ENCODE peak calls at places on chromosome 9, in five cellular contexts. One of them, this sample, is unnamed.

GRCh38 chr9:117473293-117473692 is 58.4 kb upstream of the ASTN2 start:
- DNase-seq in right lobe of liver: no peak
- DNase-seq in brain microvascular endothelial cell: no peak
- DNase-seq in lower lobe of right lung: no peak
- DNase-seq in left ventricle myocardium inferior: no peak
- DNase-seq in this sample: no peak

GRCh38 chr9:102521097-102521755 is 473.9 kb upstream of the CYLC2 start:
- DNase-seq in left ventricle myocardium inferior: no peak
- DNase-seq in brain microvascular endothelial cell: no peak
- DNase-seq in right lobe of liver: no peak
- DNase-seq in lower lobe of right lung: no peak
- DNase-seq in this sample: no peak

GRCh38 chr9:6757988-6758417 is 230 bp downstream of the KDM4C start:
- DNase-seq in right lobe of liver: no peak
- DNase-seq in lower lobe of right lung: no peak
- DNase-seq in brain microvascular endothelial cell: peak; percentile 90
- DNase-seq in left ventricle myocardium inferior: no peak
- DNase-seq in this sample: no peak

GRCh38 chr9:76667521-76667957 is 96.7 kb upstream of the PCA3 start:
- DNase-seq in left ventricle myocardium inferior: no peak
- DNase-seq in right lobe of liver: no peak
- DNase-seq in brain microvascular endothelial cell: peak; percentile 62
- DNase-seq in lower lobe of right lung: no peak
- DNase-seq in this sample: peak; percentile 65

GRCh38 chr9:82168585-82168984 is 180.0 kb downstream of the SPATA31D1 start:
- DNase-seq in right lobe of liver: no peak
- DNase-seq in lower lobe of right lung: no peak
- DNase-seq in brain microvascular endothelial cell: no peak
- DNase-seq in left ventricle myocardium inferior: no peak
- DNase-seq in this sample: no peak

GRCh38 chr9:99035313-99035712 is 69.6 kb upstream of the TGFBR1 start:
- DNase-seq in brain microvascular endothelial cell: no peak
- DNase-seq in right lobe of liver: no peak
- DNase-seq in lower lobe of right lung: no peak
- DNase-seq in left ventricle myocardium inferior: no peak
- DNase-seq in this sample: no peak

GRCh38 chr9:130912932-130913598 is 16.5 kb upstream of the QRFP start:
- DNase-seq in right lobe of liver: no peak
- DNase-seq in lower lobe of right lung: no peak
- DNase-seq in brain microvascular endothelial cell: peak; percentile 49
- DNase-seq in left ventricle myocardium inferior: no peak
- DNase-seq in this sample: peak; percentile 89

GRCh38 chr9:107638922-107639321 is 149.4 kb upstream of the KLF4 start:
- DNase-seq in brain microvascular endothelial cell: peak; percentile 63
- DNase-seq in right lobe of liver: peak; percentile 53
- DNase-seq in left ventricle myocardium inferior: peak; percentile 51
- DNase-seq in lower lobe of right lung: peak; percentile 60
- DNase-seq in this sample: peak; percentile 2

GRCh38 chr9:90343360-90343759 is 299.3 kb downstream of the DIRAS2 start:
- DNase-seq in right lobe of liver: no peak
- DNase-seq in left ventricle myocardium inferior: no peak
- DNase-seq in brain microvascular endothelial cell: no peak
- DNase-seq in lower lobe of right lung: no peak
- DNase-seq in this sample: no peak

GRCh38 chr9:100869321-100869720 is 159.2 kb upstream of the PLPPR1 start:
- DNase-seq in brain microvascular endothelial cell: no peak
- DNase-seq in left ventricle myocardium inferior: no peak
- DNase-seq in lower lobe of right lung: no peak
- DNase-seq in right lobe of liver: no peak
- DNase-seq in this sample: no peak

GRCh38 chr9:91001146-91001611 is 199.6 kb downstream of the SYK start:
- DNase-seq in lower lobe of right lung: no peak
- DNase-seq in right lobe of liver: no peak
- DNase-seq in left ventricle myocardium inferior: no peak
- DNase-seq in brain microvascular endothelial cell: no peak
- DNase-seq in this sample: peak; percentile 67

GRCh38 chr9:124209279-124209678 is 48.5 kb upstream of the NEK6 start:
- DNase-seq in brain microvascular endothelial cell: no peak
- DNase-seq in left ventricle myocardium inferior: no peak
- DNase-seq in lower lobe of right lung: no peak
- DNase-seq in right lobe of liver: peak; percentile 29
- DNase-seq in this sample: no peak

GRCh38 chr9:20650313-20650712 is 28.0 kb upstream of the MLLT3 start:
- DNase-seq in right lobe of liver: no peak
- DNase-seq in left ventricle myocardium inferior: no peak
- DNase-seq in lower lobe of right lung: no peak
- DNase-seq in brain microvascular endothelial cell: no peak
- DNase-seq in this sample: no peak

GRCh38 chr9:17063535-17064135 is 71.2 kb upstream of the CNTLN start:
- DNase-seq in left ventricle myocardium inferior: no peak
- DNase-seq in brain microvascular endothelial cell: peak; percentile 36
- DNase-seq in lower lobe of right lung: no peak
- DNase-seq in right lobe of liver: no peak
- DNase-seq in this sample: peak; percentile 41

GRCh38 chr9:98990181-98990870 is 46.6 kb downstream of the COL15A1 start:
- DNase-seq in left ventricle myocardium inferior: no peak
- DNase-seq in brain microvascular endothelial cell: no peak
- DNase-seq in lower lobe of right lung: no peak
- DNase-seq in right lobe of liver: no peak
- DNase-seq in this sample: no peak

GRCh38 chr9:419571-420156 is 205.0 kb downstream of the DOCK8 start:
- DNase-seq in brain microvascular endothelial cell: peak; percentile 12
- DNase-seq in lower lobe of right lung: no peak
- DNase-seq in right lobe of liver: no peak
- DNase-seq in left ventricle myocardium inferior: no peak
- DNase-seq in this sample: peak; percentile 62

GRCh38 chr9:125262217-125262991 is 778 bp downstream of the GAPVD1 start:
- DNase-seq in brain microvascular endothelial cell: no peak
- DNase-seq in left ventricle myocardium inferior: no peak
- DNase-seq in right lobe of liver: no peak
- DNase-seq in lower lobe of right lung: no peak
- DNase-seq in this sample: peak; percentile 15

GRCh38 chr9:18498947-18499585 is 25.1 kb downstream of the ADAMTSL1 start:
- DNase-seq in lower lobe of right lung: no peak
- DNase-seq in right lobe of liver: no peak
- DNase-seq in left ventricle myocardium inferior: no peak
- DNase-seq in brain microvascular endothelial cell: no peak
- DNase-seq in this sample: no peak

GRCh38 chr9:13717356-13718057 is 438.0 kb upstream of the MPDZ start:
- DNase-seq in left ventricle myocardium inferior: no peak
- DNase-seq in brain microvascular endothelial cell: peak; percentile 21
- DNase-seq in right lobe of liver: no peak
- DNase-seq in lower lobe of right lung: no peak
- DNase-seq in this sample: peak; percentile 7

GRCh38 chr9:115306860-115307259 is 188.9 kb upstream of the TNC start:
- DNase-seq in left ventricle myocardium inferior: no peak
- DNase-seq in lower lobe of right lung: no peak
- DNase-seq in right lobe of liver: no peak
- DNase-seq in brain microvascular endothelial cell: peak; percentile 31
- DNase-seq in this sample: no peak

GRCh38 chr9:18906656-18907395 is 126.2 kb downstream of the SAXO1 start:
- DNase-seq in brain microvascular endothelial cell: peak; percentile 63
- DNase-seq in right lobe of liver: no peak
- DNase-seq in lower lobe of right lung: no peak
- DNase-seq in left ventricle myocardium inferior: no peak
- DNase-seq in this sample: peak; percentile 35

GRCh38 chr9:4862506-4863250 is 69.9 kb downstream of the RCL1 start:
- DNase-seq in brain microvascular endothelial cell: no peak
- DNase-seq in left ventricle myocardium inferior: no peak
- DNase-seq in lower lobe of right lung: no peak
- DNase-seq in right lobe of liver: no peak
- DNase-seq in this sample: no peak

GRCh38 chr9:73132034-73132776 is 19.5 kb upstream of the ANXA1 start:
- DNase-seq in left ventricle myocardium inferior: peak; percentile 58
- DNase-seq in lower lobe of right lung: peak; percentile 80
- DNase-seq in right lobe of liver: peak; percentile 58
- DNase-seq in brain microvascular endothelial cell: peak; percentile 89
- DNase-seq in this sample: peak; percentile 94

GRCh38 chr9:35575478-35575877 is 29.6 kb upstream of the TESK1 start:
- DNase-seq in brain microvascular endothelial cell: no peak
- DNase-seq in lower lobe of right lung: no peak
- DNase-seq in left ventricle myocardium inferior: no peak
- DNase-seq in right lobe of liver: no peak
- DNase-seq in this sample: no peak

GRCh38 chr9:6711403-6711802 is 46.4 kb upstream of the KDM4C start:
- DNase-seq in left ventricle myocardium inferior: no peak
- DNase-seq in brain microvascular endothelial cell: no peak
- DNase-seq in lower lobe of right lung: no peak
- DNase-seq in right lobe of liver: no peak
- DNase-seq in this sample: peak; percentile 28

GRCh38 chr9:95005276-95006141 is 279.0 kb downstream of the AOPEP start:
- DNase-seq in brain microvascular endothelial cell: no peak
- DNase-seq in left ventricle myocardium inferior: no peak
- DNase-seq in right lobe of liver: no peak
- DNase-seq in lower lobe of right lung: no peak
- DNase-seq in this sample: no peak

GRCh38 chr9:21778300-21778699 is 24.1 kb upstream of the MTAP start:
- DNase-seq in lower lobe of right lung: no peak
- DNase-seq in left ventricle myocardium inferior: no peak
- DNase-seq in right lobe of liver: no peak
- DNase-seq in brain microvascular endothelial cell: no peak
- DNase-seq in this sample: peak; percentile 56

GRCh38 chr9:132163876-132164603 is 2.2 kb downstream of the NTNG2 start:
- DNase-seq in lower lobe of right lung: no peak
- DNase-seq in right lobe of liver: no peak
- DNase-seq in left ventricle myocardium inferior: no peak
- DNase-seq in brain microvascular endothelial cell: no peak
- DNase-seq in this sample: no peak

GRCh38 chr9:99889120-99889519 is 17.3 kb upstream of the STX17 start:
- DNase-seq in left ventricle myocardium inferior: no peak
- DNase-seq in lower lobe of right lung: no peak
- DNase-seq in right lobe of liver: no peak
- DNase-seq in brain microvascular endothelial cell: no peak
- DNase-seq in this sample: no peak

GRCh38 chr9:105341784-105342183 is 97.3 kb downstream of the SLC44A1 start:
- DNase-seq in left ventricle myocardium inferior: no peak
- DNase-seq in right lobe of liver: no peak
- DNase-seq in brain microvascular endothelial cell: no peak
- DNase-seq in lower lobe of right lung: no peak
- DNase-seq in this sample: no peak

GRCh38 chr9:98118640-98119601 is at the start of gene TRIM14:
- DNase-seq in brain microvascular endothelial cell: peak; percentile 9
- DNase-seq in lower lobe of right lung: peak; percentile 91
- DNase-seq in right lobe of liver: peak; percentile 83
- DNase-seq in left ventricle myocardium inferior: peak; percentile 54
- DNase-seq in this sample: peak; percentile 49

GRCh38 chr9:136685792-136686533 is 1.3 kb downstream of the AGPAT2 start:
- DNase-seq in left ventricle myocardium inferior: peak; percentile 27
- DNase-seq in lower lobe of right lung: no peak
- DNase-seq in brain microvascular endothelial cell: no peak
- DNase-seq in right lobe of liver: no peak
- DNase-seq in this sample: no peak

GRCh38 chr9:132141364-132141947 is 20.4 kb upstream of the NTNG2 start:
- DNase-seq in right lobe of liver: no peak
- DNase-seq in lower lobe of right lung: no peak
- DNase-seq in left ventricle myocardium inferior: no peak
- DNase-seq in brain microvascular endothelial cell: no peak
- DNase-seq in this sample: no peak

GRCh38 chr9:98826716-98827115 is 19.2 kb downstream of the GALNT12 start:
- DNase-seq in brain microvascular endothelial cell: no peak
- DNase-seq in right lobe of liver: no peak
- DNase-seq in left ventricle myocardium inferior: no peak
- DNase-seq in lower lobe of right lung: no peak
- DNase-seq in this sample: no peak

GRCh38 chr9:104780796-104781395 is 17.0 kb downstream of the NIPSNAP3B start:
- DNase-seq in brain microvascular endothelial cell: no peak
- DNase-seq in right lobe of liver: no peak
- DNase-seq in lower lobe of right lung: no peak
- DNase-seq in left ventricle myocardium inferior: no peak
- DNase-seq in this sample: peak; percentile 32

GRCh38 chr9:134061019-134061687 is 6.7 kb downstream of the BRD3 start:
- DNase-seq in right lobe of liver: peak; percentile 36
- DNase-seq in left ventricle myocardium inferior: no peak
- DNase-seq in lower lobe of right lung: no peak
- DNase-seq in brain microvascular endothelial cell: no peak
- DNase-seq in this sample: no peak

GRCh38 chr9:134060546-134060945 is 7.3 kb downstream of the BRD3 start:
- DNase-seq in right lobe of liver: peak; percentile 35
- DNase-seq in brain microvascular endothelial cell: no peak
- DNase-seq in lower lobe of right lung: no peak
- DNase-seq in left ventricle myocardium inferior: no peak
- DNase-seq in this sample: no peak

GRCh38 chr9:134058716-134059115 is 9.1 kb downstream of the BRD3 start:
- DNase-seq in right lobe of liver: peak; percentile 59
- DNase-seq in lower lobe of right lung: no peak
- DNase-seq in left ventricle myocardium inferior: no peak
- DNase-seq in brain microvascular endothelial cell: no peak
- DNase-seq in this sample: peak; percentile 57

GRCh38 chr9:134059188-134059641 is 8.6 kb downstream of the BRD3 start:
- DNase-seq in left ventricle myocardium inferior: no peak
- DNase-seq in right lobe of liver: peak; percentile 47
- DNase-seq in lower lobe of right lung: no peak
- DNase-seq in brain microvascular endothelial cell: no peak
- DNase-seq in this sample: no peak

GRCh38 chr9:134059661-134060395 is 8.0 kb downstream of the BRD3 start:
- DNase-seq in lower lobe of right lung: peak; percentile 76
- DNase-seq in left ventricle myocardium inferior: peak; percentile 19
- DNase-seq in brain microvascular endothelial cell: no peak
- DNase-seq in right lobe of liver: peak; percentile 45
- DNase-seq in this sample: no peak
- TF ChIP-seq CTCF in lower lobe of right lung: no peak
- TF ChIP-seq CTCF in left ventricle myocardium inferior: no peak
- TF ChIP-seq CTCF in brain microvascular endothelial cell: peak; percentile 43
- TF ChIP-seq CTCF in right lobe of liver: no peak
- TF ChIP-seq CTCF in this sample: no peak

DNA sequence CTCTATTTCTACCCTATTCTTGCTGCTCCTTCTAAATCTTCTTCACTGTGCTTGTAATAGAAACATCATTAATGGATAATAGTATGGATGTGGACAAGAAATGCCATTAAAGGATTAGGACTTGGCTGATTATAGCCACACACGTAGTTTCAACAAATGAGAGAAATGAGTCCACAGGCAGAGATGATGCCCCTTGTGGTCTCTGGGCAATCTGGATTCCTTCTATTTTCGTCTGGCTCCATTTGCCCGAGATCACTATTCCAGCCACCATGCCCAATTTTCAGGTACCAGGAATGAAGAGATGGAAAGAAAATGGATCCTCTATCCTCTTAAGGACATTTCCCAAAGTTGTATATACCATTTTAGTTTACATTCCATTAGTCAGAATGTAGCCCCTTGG is 13.2 kb downstream of the VLDLR start:
- DNase-seq in brain microvascular endothelial cell: no peak
- DNase-seq in left ventricle myocardium inferior: no peak
- DNase-seq in lower lobe of right lung: no peak
- DNase-seq in right lobe of liver: no peak
- DNase-seq in this sample: no peak
- TF ChIP-seq CTCF in brain microvascular endothelial cell: peak; percentile 6
- TF ChIP-seq CTCF in left ventricle myocardium inferior: no peak
- TF ChIP-seq CTCF in lower lobe of right lung: no peak
- TF ChIP-seq CTCF in right lobe of liver: no peak
- TF ChIP-seq CTCF in this sample: no peak

GRCh38 chr9:112858625-112859147 is 32.0 kb downstream of the SLC46A2 start:
- DNase-seq in lower lobe of right lung: peak; percentile 52
- DNase-seq in brain microvascular endothelial cell: no peak
- DNase-seq in right lobe of liver: no peak
- DNase-seq in left ventricle myocardium inferior: no peak
- DNase-seq in this sample: no peak
- TF ChIP-seq CTCF in lower lobe of right lung: no peak
- TF ChIP-seq CTCF in brain microvascular endothelial cell: no peak
- TF ChIP-seq CTCF in right lobe of liver: no peak
- TF ChIP-seq CTCF in left ventricle myocardium inferior: no peak
- TF ChIP-seq CTCF in this sample: no peak

GRCh38 chr9:133603165-133603927 is 5.8 kb downstream of the FAM163B start:
- DNase-seq in left ventricle myocardium inferior: no peak
- DNase-seq in brain microvascular endothelial cell: no peak
- DNase-seq in lower lobe of right lung: peak; percentile 18
- DNase-seq in right lobe of liver: no peak
- DNase-seq in this sample: no peak
- TF ChIP-seq CTCF in left ventricle myocardium inferior: no peak
- TF ChIP-seq CTCF in brain microvascular endothelial cell: peak; percentile 34
- TF ChIP-seq CTCF in lower lobe of right lung: no peak
- TF ChIP-seq CTCF in right lobe of liver: no peak
- TF ChIP-seq CTCF in this sample: peak; percentile 30

This sample was measured in HFFc6.